ENCODE peak calls at places on chromosomes 2 and 18, in ten cellular contexts. I is astrocyte, A is GM23248, W is K562, Y is fibroblast of lung, K is neuronal stem cell, P is keratinocyte, M is adipocyte, B is endodermal cell, T is PC-3. R is an unnamed sample. For H3K36me3, the result is how much of the 10 kb centered on the place peaks cover.

GRCh38 chr2:161237397-161238263 is 70.6 kb upstream of the PSMD14 start:
- DNase-seq in I (peak), A (peak), W (no peak), Y (peak), K (peak), P (no peak), M (peak), B (peak), T (peak), R (peak)

GRCh38 chr18:37649416-37649815 is 83.8 kb upstream of the CELF4 start:
- DNase-seq in I (no peak), A (no peak), W (no peak), Y (no peak), K (no peak), P (no peak), M (no peak), B (no peak), T (no peak), R (no peak)

GRCh38 chr2:225353579-225354085 is 45.9 kb upstream of the NYAP2 start:
- DNase-seq in I (peak), A (no peak), W (no peak), Y (peak), K (no peak), P (no peak), M (no peak), B (no peak), T (no peak), R (no peak)

GRCh38 chr2:129885735-129886134 is 93.7 kb upstream of the RAB6C start:
- DNase-seq in I (no peak), A (no peak), W (peak), Y (no peak), K (no peak), P (no peak), M (no peak), B (peak), T (no peak), R (peak)

GRCh38 chr18:36634573-36635216 is 194.1 kb downstream of the TPGS2 start:
- DNase-seq in I (peak), A (peak), W (no peak), Y (peak), K (no peak), P (no peak), M (no peak), B (no peak), T (no peak), R (no peak)

GRCh38 chr2:14673351-14673875 is 40.9 kb downstream of the LRATD1 start:
- DNase-seq in I (peak), A (peak), W (no peak), Y (peak), K (no peak), P (no peak), M (no peak), B (no peak), T (no peak), R (no peak)

GRCh38 chr2:77721593-77721992 is 199.4 kb upstream of the LRRTM4 start:
- DNase-seq in I (no peak), A (no peak), W (no peak), Y (no peak), K (no peak), P (no peak), M (no peak), B (no peak), T (no peak), R (no peak)

GRCh38 chr2:43798300-43798699 is 24.5 kb downstream of the DYNC2LI1 start:
- DNase-seq in I (no peak), A (peak), W (peak), Y (no peak), K (no peak), P (no peak), M (no peak), B (no peak), T (peak), R (no peak)

GRCh38 chr2:118380915-118381653 is 292.8 kb downstream of the INSIG2 start:
- DNase-seq in I (peak), A (peak), W (no peak), Y (peak), K (no peak), P (no peak), M (no peak), B (no peak), T (no peak), R (no peak)

GRCh38 chr2:160458718-160459453 is 34.7 kb downstream of the RBMS1 start:
- DNase-seq in I (no peak), A (no peak), W (no peak), Y (no peak), K (no peak), P (no peak), M (no peak), B (no peak), T (no peak), R (no peak)

GRCh38 chr2:222817628-222818027 is 43.2 kb upstream of the ACSL3 start:
- DNase-seq in I (no peak), A (no peak), W (no peak), Y (no peak), K (no peak), P (no peak), M (no peak), B (no peak), T (no peak), R (no peak)

GRCh38 chr2:85017436-85018048 is 46.6 kb downstream of the KCMF1 start:
- DNase-seq in I (no peak), A (peak), W (no peak), Y (no peak), K (no peak), P (no peak), M (peak), B (no peak), T (peak), R (peak)

GRCh38 chr2:75406138-75406537 is 154.6 kb downstream of the EVA1A start:
- DNase-seq in I (no peak), A (no peak), W (no peak), Y (no peak), K (peak), P (no peak), M (no peak), B (no peak), T (no peak), R (no peak)

GRCh38 chr2:133262888-133263287 is 305.4 kb downstream of the NCKAP5 start:
- DNase-seq in I (no peak), A (peak), W (no peak), Y (no peak), K (no peak), P (no peak), M (peak), B (peak), T (peak), R (no peak)

GRCh38 chr2:158529379-158530110 is 72.8 kb downstream of the PKP4 start:
- DNase-seq in I (peak), A (peak), W (no peak), Y (peak), K (no peak), P (no peak), M (peak), B (no peak), T (peak), R (no peak)

GRCh38 chr2:239564587-239564986 is 163.8 kb upstream of the HDAC4 start:
- DNase-seq in I (no peak), A (no peak), W (no peak), Y (no peak), K (no peak), P (no peak), M (no peak), B (no peak), T (no peak), R (no peak)

GRCh38 chr18:36829362-36830140 is 624 bp downstream of the KIAA1328 start:
- DNase-seq in I (peak), A (peak), W (no peak), Y (peak), K (no peak), P (no peak), M (no peak), B (no peak), T (peak), R (peak)

GRCh38 chr2:28751956-28752607 is 452 bp downstream of the PPP1CB start:
- DNase-seq in I (no peak), A (peak), W (no peak), Y (no peak), K (no peak), P (no peak), M (peak), B (no peak), T (no peak), R (no peak)

GRCh38 chr2:119223521-119224390 is at the start of gene STEAP3:
- DNase-seq in I (peak), A (peak), W (peak), Y (peak), K (peak), P (no peak), M (peak), B (peak), T (peak), R (no peak)

GRCh38 chr18:27604583-27604982 is 419.5 kb upstream of the CHST9 start:
- DNase-seq in I (peak), A (peak), W (no peak), Y (peak), K (no peak), P (no peak), M (peak), B (no peak), T (peak), R (no peak)

GRCh38 chr2:19035238-19035637 is 323.2 kb downstream of the OSR1 start:
- DNase-seq in I (peak), A (peak), W (no peak), Y (peak), K (no peak), P (no peak), M (peak), B (no peak), T (no peak), R (no peak)

GRCh38 chr18:9283789-9284188 is 50.8 kb upstream of the TWSG1 start:
- DNase-seq in I (no peak), A (no peak), W (no peak), Y (peak), K (no peak), P (no peak), M (peak), B (no peak), T (peak), R (no peak)

GRCh38 chr2:211766689-211767088 is 771.9 kb downstream of the ERBB4 start:
- DNase-seq in I (no peak), A (no peak), W (no peak), Y (no peak), K (no peak), P (no peak), M (no peak), B (peak), T (peak), R (no peak)

DNA sequence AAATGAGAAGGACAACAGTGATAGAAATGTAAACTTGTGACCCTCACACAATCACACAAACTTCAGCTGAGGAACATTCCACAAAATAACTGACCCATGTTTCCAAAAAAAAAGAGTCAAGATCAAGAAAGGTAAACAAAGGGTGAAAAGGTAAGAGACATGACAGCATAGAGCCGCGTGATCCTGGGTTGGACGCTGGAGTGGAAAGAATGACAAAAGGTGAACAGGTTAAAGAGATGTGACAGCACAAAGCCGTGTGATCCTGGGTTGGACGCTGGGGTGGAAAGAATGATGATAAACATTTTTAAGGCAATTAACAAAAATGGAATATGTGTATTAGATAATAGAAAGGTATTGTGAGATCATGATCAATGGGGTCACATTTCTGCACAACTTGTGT is 110.3 kb downstream of the SNTG2 start:
- DNase-seq in I (no peak), A (no peak), W (no peak), Y (no peak), K (no peak), P (no peak), M (no peak), B (no peak), T (no peak), R (no peak)
- H3K9ac ChIP-seq in I (no peak), A (no peak), W (no peak), Y (no peak), K (no peak), P (no peak), M (no peak), B (no peak), T (no peak), R (no peak)

GRCh38 chr2:216424305-216424704 is 12.0 kb downstream of the SMARCAL1 start:
- DNase-seq in I (no peak), A (peak), W (no peak), Y (no peak), K (no peak), P (no peak), M (no peak), B (no peak), T (no peak), R (no peak)

GRCh38 chr2:216426938-216427337 is 14.7 kb downstream of the SMARCAL1 start:
- DNase-seq in I (peak), A (peak), W (no peak), Y (peak), K (no peak), P (no peak), M (peak), B (no peak), T (peak), R (no peak)

GRCh38 chr2:216425008-216425780 is 12.9 kb downstream of the SMARCAL1 start:
- DNase-seq in I (no peak), A (no peak), W (no peak), Y (no peak), K (no peak), P (no peak), M (no peak), B (no peak), T (no peak), R (no peak)

GRCh38 chr2:216429403-216429802 is 17.1 kb downstream of the SMARCAL1 start:
- DNase-seq in I (no peak), A (no peak), W (no peak), Y (no peak), K (no peak), P (no peak), M (no peak), B (no peak), T (no peak), R (no peak)

DNA sequence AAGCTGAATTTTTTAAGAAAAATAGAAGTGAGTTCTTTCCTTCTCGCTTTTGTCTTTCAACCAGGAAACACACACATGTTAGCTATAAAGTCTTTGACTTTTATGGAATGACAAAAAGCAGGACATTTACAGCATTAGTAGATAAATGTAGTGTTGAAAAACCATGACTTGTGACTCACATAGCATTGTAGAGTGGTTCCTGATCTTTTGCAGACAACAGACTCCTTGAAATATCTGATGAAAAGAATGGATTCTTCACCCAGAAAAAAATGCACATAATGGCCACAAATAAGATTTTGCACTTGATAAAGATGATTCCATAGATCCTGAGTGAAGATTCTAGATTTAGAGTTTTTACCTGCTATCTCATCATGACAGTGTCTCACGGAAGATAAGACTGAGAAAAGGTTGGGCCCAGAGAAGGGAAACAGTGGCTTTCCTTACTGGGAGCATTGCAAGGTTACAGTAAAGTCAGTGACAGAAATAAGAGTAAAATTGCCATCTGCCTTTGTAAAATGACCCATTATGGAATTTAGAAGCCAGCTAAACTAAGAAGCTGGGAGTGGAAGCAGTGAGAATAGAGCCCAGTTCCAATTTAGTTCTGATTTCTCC is 14.0 kb downstream of the SMARCAL1 start:
- DNase-seq in I (no peak), A (peak), W (no peak), Y (peak), K (no peak), P (no peak), M (peak), B (no peak), T (no peak), R (no peak)
- H3K36me3 ChIP-seq in I (under half), A (under half), W (half or more), Y (under half), K (half or more), P (under half), M (half or more), B (half or more), T (under half), R (half or more)

GRCh38 chr2:17749753-17750438 is 3.7 kb downstream of the SMC6 start:
- DNase-seq in I (no peak), A (no peak), W (no peak), Y (no peak), K (no peak), P (no peak), M (no peak), B (no peak), T (no peak), R (no peak)

GRCh38 chr2:17752281-17752680 is 1.3 kb downstream of the SMC6 start:
- DNase-seq in I (no peak), A (no peak), W (no peak), Y (no peak), K (no peak), P (no peak), M (no peak), B (no peak), T (no peak), R (peak)

GRCh38 chr2:17752892-17753802 is 463 bp downstream of the SMC6 start:
- DNase-seq in I (peak), A (peak), W (peak), Y (peak), K (no peak), P (no peak), M (peak), B (peak), T (peak), R (peak)

GRCh38 chr2:17748745-17749144 is 4.9 kb downstream of the SMC6 start:
- DNase-seq in I (no peak), A (no peak), W (peak), Y (no peak), K (no peak), P (no peak), M (no peak), B (no peak), T (no peak), R (no peak)

GRCh38 chr2:17747684-17748452 is 5.7 kb downstream of the SMC6 start:
- DNase-seq in I (peak), A (peak), W (peak), Y (peak), K (no peak), P (no peak), M (no peak), B (no peak), T (peak), R (no peak)
- H3K9ac ChIP-seq in I (no peak), A (no peak), W (no peak), Y (no peak), K (no peak), P (no peak), M (no peak), B (no peak), T (no peak), R (no peak)

DNA sequence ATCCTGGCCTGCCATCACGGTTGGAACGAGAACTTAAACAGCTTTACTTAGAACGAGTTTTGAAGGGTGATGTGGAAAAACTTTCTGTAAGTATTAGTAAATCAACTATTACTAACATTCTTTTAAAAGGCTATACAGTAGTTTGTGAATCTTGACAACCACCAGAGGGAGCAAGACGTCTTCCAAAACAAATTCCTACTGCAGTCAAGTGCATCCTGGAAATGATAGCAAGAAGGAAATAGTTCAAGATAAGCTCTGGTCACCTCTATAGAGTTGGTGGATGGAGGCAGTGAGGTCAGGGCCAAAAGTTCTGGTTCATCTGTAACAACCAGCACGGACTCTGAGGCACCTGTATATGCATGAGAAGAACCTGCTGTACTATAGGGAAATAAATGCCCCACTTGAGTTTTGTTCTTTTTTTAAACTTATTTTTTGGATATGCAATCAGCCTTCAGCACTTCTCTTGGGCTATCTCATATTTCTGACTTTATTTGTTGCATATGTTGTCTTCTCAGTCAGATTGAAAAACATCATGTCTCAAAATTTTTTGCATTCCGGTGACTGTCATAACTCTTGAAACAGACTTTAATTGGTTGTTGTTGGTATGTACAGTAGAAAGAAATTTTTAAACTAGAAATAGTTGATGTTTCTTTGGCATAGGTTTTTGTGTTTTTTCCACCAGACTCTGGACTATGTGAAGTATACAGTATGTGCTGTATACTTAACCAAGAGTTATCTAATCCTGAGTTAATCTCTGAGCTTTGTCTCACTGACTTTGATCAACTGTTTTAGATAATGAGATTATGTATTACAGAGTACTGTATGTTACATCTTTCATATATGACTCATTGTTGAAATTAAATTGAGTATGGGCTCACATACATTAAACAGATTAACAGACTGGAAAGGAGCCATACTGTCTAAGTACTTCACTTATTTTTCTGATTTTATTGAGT is 37.7 kb downstream of the ACTR2 start:
- DNase-seq in I (peak), A (peak), W (peak), Y (peak), K (peak), P (peak), M (peak), B (peak), T (peak), R (peak)
- H3K36me3 ChIP-seq in I (under half), A (under half), W (half or more), Y (under half), K (half or more), P (under half), M (half or more), B (half or more), T (under half), R (half or more)

GRCh38 chr2:46800625-46801024 is 115.0 kb downstream of the MCFD2 start:
- DNase-seq in I (no peak), A (no peak), W (no peak), Y (no peak), K (no peak), P (no peak), M (no peak), B (peak), T (no peak), R (no peak)
- H3K9ac ChIP-seq in I (peak), A (peak), W (no peak), Y (no peak), K (peak), P (no peak), M (peak), B (no peak), T (no peak), R (no peak)

GRCh38 chr2:152647417-152648010 is 69.7 kb downstream of the PRPF40A start:
- DNase-seq in I (peak), A (peak), W (no peak), Y (peak), K (no peak), P (no peak), M (peak), B (no peak), T (no peak), R (no peak)
- H3K36me3 ChIP-seq in I (under half), A (under half), W (under half), Y (under half), K (half or more), P (under half), M (half or more), B (half or more), T (under half), R (half or more)

GRCh38 chr18:22282311-22283235 is 113.2 kb downstream of the GATA6 start:
- DNase-seq in I (peak), A (peak), W (no peak), Y (peak), K (no peak), P (no peak), M (peak), B (peak), T (peak), R (no peak)
- H3K9ac ChIP-seq in I (peak), A (peak), W (no peak), Y (peak), K (no peak), P (no peak), M (no peak), B (no peak), T (peak), R (no peak)

R was measured in Karpas-422.